ENCODE peak calls at places on chromosomes 2 and 18, in ten cellular contexts. Y, D, S, Q, I, H, Z, N, O and A are unnamed samples.

GRCh38 chr2:106130251-106130998 is 63.7 kb downstream of the UXS1 start:
- DNase-seq in Z (no peak), H (no peak), N (no peak), S (no peak), Q (no peak), D (no peak), Y (no peak), O (no peak), I (no peak), A (no peak)

GRCh38 chr18:48836806-48837615 is 113.8 kb downstream of the SMAD7 start:
- DNase-seq in Y (no peak), N (no peak), H (no peak), I (no peak), Z (no peak), O (no peak), D (no peak), S (no peak), Q (no peak), A (no peak)

GRCh38 chr2:43133708-43134570 is 92.5 kb downstream of the ZFP36L2 start:
- DNase-seq in Q (no peak), I (no peak), S (no peak), O (peak; percentile 50), D (no peak), H (no peak), Y (no peak), N (no peak), Z (no peak), A (peak; percentile 40)

GRCh38 chr2:6946722-6947121 is 29.5 kb downstream of the RNF144A start:
- DNase-seq in D (no peak), S (no peak), N (no peak), Y (no peak), O (no peak), H (peak; percentile 68), Z (no peak), Q (no peak), I (no peak), A (no peak)

GRCh38 chr2:167729911-167730310 is 517.5 kb downstream of the STK39 start:
- DNase-seq in S (no peak), Q (no peak), D (no peak), I (no peak), H (no peak), O (no peak), Z (no peak), Y (no peak), N (no peak), A (no peak)

GRCh38 chr18:50057009-50057408 is 137.9 kb downstream of the MYO5B start:
- DNase-seq in Y (no peak), D (no peak), Z (no peak), I (no peak), Q (no peak), O (no peak), H (no peak), S (no peak), N (no peak), A (no peak)

GRCh38 chr2:61926921-61927477 is 21.5 kb downstream of the COMMD1 start:
- DNase-seq in Q (no peak), H (no peak), D (no peak), I (no peak), S (no peak), N (no peak), Y (no peak), Z (no peak), O (no peak), A (no peak)

GRCh38 chr2:25301453-25302352 is 40.0 kb downstream of the DNMT3A start:
- DNase-seq in Y (peak; percentile 82), Q (no peak), S (no peak), I (peak; percentile 77), D (no peak), N (no peak), H (peak; percentile 91), Z (peak; percentile 6), O (no peak), A (no peak)

DNA sequence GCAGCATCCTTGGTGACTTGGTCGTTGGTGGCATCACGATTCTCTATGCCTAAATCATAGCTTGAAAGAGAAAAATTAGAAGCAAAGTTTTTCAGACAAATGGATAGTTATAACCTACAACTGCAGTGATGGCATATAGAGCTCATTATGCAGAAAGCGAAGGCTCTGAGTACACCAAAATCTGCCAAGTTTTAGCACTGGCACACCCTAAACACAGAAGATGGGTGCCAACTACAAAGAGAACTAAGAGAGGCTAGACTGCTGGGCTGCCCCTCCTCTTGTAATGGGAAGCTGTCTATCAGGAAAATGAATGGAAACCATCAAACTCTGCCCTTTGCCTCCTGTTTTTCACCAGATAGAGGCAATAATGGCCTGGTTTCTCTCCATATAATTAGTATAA is 6.3 kb downstream of the IDH1 start:
- DNase-seq in S (no peak), N (no peak), Y (no peak), O (no peak), I (no peak), D (no peak), Q (no peak), Z (no peak), H (no peak), A (no peak)
- TF ChIP-seq POLR2A in S (no peak), N (no peak), Y (no peak), O (no peak), I (no peak), D (no peak), Q (no peak), Z (no peak), H (no peak), A (no peak)

GRCh38 chr2:219253753-219254589 is at the start of gene TUBA4A:
- DNase-seq in Z (peak; percentile 49), H (peak; percentile 37), Q (peak; percentile 86), S (peak; percentile 83), N (peak; percentile 96), O (peak; percentile 48), D (peak; percentile 96), Y (peak; percentile 99), I (peak; percentile 99), A (peak; percentile 87)

GRCh38 chr2:219252084-219252483 is 959 bp upstream of the TUBA4B start:
- DNase-seq in I (no peak), D (no peak), Q (no peak), Z (no peak), O (no peak), S (no peak), N (no peak), H (no peak), Y (no peak), A (no peak)

GRCh38 chr2:219251656-219252055 is 1.4 kb upstream of the TUBA4B start:
- DNase-seq in S (no peak), N (no peak), O (no peak), I (no peak), Z (no peak), Q (no peak), H (no peak), Y (no peak), D (no peak), A (no peak)

GRCh38 chr2:219252570-219252899 is 508 bp upstream of the TUBA4B start:
- DNase-seq in H (no peak), Z (no peak), O (no peak), Y (no peak), S (peak; percentile 7), Q (no peak), I (no peak), D (no peak), N (peak; percentile 36), A (no peak)

DNA sequence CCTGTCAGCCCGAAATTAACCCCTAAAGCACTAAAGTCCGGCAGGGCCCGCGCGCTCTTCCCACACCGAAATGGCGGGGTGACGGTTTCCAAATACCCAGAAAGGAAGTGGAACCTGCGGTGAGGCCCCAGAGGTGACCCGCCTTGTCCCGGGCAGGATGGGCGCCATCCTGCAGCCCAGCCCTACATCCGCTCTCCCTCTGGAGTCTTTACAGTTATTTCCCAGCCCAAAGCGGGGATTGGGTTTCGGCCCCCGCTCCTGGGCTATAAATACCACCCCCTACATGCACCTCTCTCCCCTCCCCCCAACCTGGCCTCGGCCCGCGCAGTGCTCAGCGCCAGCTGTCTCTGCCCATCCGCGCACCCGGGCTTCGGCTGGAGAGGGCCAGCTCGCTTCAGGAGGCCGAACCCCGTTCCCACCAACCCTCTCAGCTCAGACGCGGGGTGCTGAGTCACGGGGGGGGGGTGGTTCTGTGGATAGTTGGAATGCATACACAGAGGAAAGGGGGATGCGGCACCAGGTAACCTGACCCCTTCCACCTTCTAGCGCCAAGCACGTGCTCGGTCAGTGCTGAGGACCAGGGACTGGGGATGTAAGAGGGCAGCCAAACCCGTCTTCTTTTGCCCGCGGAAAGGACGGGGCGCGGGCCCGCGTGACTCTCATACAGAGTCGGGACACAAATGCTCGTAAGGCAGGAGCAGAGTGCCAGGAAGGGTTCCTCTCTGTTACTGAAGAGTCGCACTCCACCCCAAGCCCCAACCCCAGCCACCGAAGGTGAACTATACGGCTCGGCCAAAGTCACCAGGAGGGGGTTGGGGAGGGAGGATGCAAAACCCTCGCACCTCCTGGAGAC is at the start of gene TUBA4B:
- DNase-seq in Z (no peak), I (peak; percentile 52), O (no peak), S (peak; percentile 6), H (peak; percentile 50), Y (no peak), N (peak; percentile 50), Q (peak; percentile 46), D (peak; percentile 89), A (peak; percentile 78)
- TF ChIP-seq POLR2A in Z (no peak), I (no peak), O (no peak), S (no peak), H (no peak), Y (no peak), N (no peak), Q (no peak), D (no peak), A (no peak)

GRCh38 chr2:205822578-205822977 is 140.3 kb downstream of the NRP2 start:
- DNase-seq in D (no peak), H (peak; percentile 71), N (no peak), Z (no peak), Q (no peak), I (no peak), Y (no peak), O (no peak), S (no peak), A (no peak)
- TF ChIP-seq POLR2A in D (no peak), H (no peak), N (no peak), Z (no peak), Q (no peak), I (no peak), Y (no peak), O (no peak), S (no peak), A (no peak)

DNA sequence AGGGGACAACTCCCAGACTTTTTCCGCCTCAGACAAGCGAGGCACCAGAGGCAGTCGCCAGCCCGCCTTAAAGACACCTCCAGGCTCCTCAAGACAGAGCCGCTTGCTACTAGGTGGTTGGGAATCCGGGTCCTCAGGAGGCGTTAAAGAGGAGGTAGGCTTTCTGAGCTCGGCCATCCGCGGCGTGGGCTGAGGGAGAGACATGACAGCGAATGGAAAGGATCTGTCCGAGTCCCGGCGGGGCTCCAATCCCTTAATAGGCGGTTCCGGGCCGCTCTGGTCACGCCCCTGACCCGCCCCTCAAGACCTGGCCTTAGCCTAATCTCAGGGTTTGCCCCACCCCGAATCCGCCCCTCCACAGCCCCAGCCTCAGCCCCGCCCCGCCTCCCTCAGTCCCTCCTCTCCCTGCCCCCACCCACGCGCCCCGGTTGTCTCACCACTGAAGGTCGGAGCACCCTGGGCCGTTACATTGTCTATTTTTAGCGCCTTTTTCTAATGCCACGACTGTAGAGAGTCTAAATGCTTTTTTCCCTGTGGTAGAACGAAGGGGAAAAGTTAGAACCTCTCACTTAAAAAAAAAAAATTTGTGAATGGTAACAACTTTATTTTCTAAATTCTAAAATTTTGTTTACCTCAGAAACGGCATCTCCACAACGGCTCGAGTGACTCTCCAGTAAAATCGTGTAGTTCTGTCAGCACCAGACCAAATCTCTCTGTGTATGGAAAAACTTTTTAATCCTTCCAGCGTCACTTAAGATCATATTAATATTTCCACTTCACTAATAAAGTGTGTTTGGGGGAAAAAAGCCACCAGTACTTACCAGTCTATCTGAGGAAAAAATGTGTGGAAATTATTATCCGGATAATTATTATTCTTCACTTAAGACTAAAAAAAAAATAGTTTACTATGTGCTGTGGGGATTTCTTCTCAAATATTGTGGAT is at the start of gene RAD51AP2:
- DNase-seq in O (no peak), I (peak; percentile 46), S (peak; percentile 44), D (peak; percentile 95), H (peak; percentile 66), N (peak; percentile 89), Y (peak; percentile 21), Q (peak; percentile 87), Z (peak; percentile 75), A (peak; percentile 80)
- TF ChIP-seq POLR2A in O (no peak), I (peak; percentile 59), S (no peak), D (no peak), H (no peak), N (peak; percentile 80), Y (no peak), Q (peak; percentile 31), Z (no peak), A (no peak)